ENCODE peak calls at places on chromosomes 4 and X, in five cellular contexts. L is cardiac muscle cell, M is suprapubic skin, H is heart left ventricle, I is left lung. X is an unnamed sample.

GRCh38 chr4:2174061-2174460 is 67.9 kb downstream of the HAUS3 start:
- DNase-seq in L (no peak), M (no peak), H (no peak), I (no peak), X (no peak)

GRCh38 chr4:72809208-72809607 is 240.2 kb upstream of the ADAMTS3 start:
- DNase-seq in H (no peak), L (no peak), I (no peak), M (no peak), X (no peak)

GRCh38 chr4:156294577-156294976 is 340.9 kb upstream of the CTSO start:
- DNase-seq in H (no peak), L (peak), I (no peak), M (no peak), X (peak)

GRCh38 chr4:92968556-92968955 is 664.8 kb downstream of the GRID2 start:
- DNase-seq in L (no peak), I (no peak), M (no peak), H (no peak), X (peak)

GRCh38 chr4:148093065-148093464 is 349.1 kb downstream of the NR3C2 start:
- DNase-seq in M (no peak), I (no peak), L (no peak), H (no peak), X (no peak)

GRCh38 chr4:83149885-83150562 is 35.5 kb upstream of the PLAC8 start:
- DNase-seq in M (no peak), L (peak), H (no peak), I (no peak), X (no peak)

GRCh38 chr4:99723555-99724450 is 66.2 kb upstream of the C4orf54 start:
- DNase-seq in H (no peak), I (peak), M (no peak), L (peak), X (peak)

GRCh38 chrX:44898411-44899221 is 25.6 kb downstream of the KDM6A start:
- DNase-seq in I (no peak), L (peak), M (no peak), H (no peak), X (no peak)

GRCh38 chr4:176534566-176534965 is 214.8 kb downstream of the SPCS3 start:
- DNase-seq in H (no peak), I (no peak), M (no peak), L (peak), X (peak)

DNA sequence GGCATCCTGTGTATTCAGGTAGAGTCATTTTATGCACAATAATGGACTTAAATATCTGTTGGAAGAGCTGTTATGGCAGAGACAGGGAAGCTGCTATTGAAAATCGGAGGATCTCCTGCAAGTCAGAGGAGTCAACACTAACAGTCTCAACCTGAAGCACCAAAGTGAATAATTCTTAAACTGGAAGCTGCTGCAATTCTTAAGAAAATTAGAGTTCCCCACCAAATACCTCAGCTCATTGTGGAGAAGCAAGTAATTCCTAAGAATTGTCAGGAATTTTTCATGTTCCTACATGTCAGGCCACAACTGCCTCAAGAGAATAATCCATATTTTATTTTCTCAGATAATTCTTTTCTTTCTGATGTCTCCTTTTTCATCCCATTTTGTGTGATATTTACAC is 892.6 kb upstream of the LCORL start:
- DNase-seq in I (no peak), H (no peak), M (no peak), L (no peak), X (no peak)
- TF ChIP-seq CTCF in I (no peak), H (no peak), M (no peak), L (no peak), X (no peak)

GRCh38 chrX:151478052-151478451 is 81.0 kb downstream of the VMA21 start:
- DNase-seq in L (no peak), I (no peak), H (no peak), M (no peak), X (no peak)

DNA sequence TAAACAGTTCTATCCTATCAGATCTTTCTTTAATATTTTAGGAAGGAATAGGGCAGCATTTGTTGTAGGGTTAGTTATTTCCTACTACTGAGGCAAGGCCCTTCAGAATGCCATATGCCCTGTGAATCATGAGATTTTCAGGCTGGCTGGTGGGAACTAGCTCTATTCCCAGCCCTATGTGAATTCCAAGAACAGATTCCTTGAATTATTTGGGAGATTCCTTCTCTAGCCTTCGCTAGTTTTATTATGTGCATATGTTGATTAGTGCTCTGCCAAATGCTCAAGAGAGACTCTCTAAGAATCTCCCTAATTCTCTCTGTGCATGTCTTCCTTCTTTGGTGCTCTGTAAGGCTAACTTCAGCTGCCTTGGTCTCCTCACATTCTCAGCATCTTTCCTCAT is 79.6 kb downstream of the VMA21 start:
- DNase-seq in M (no peak), H (no peak), L (no peak), I (no peak), X (no peak)
- H3K4me3 ChIP-seq in M (no peak), H (no peak), L (no peak), I (no peak), X (no peak)

GRCh38 chr4:26466871-26467270 is 23.4 kb downstream of the CCKAR start:
- DNase-seq in I (no peak), L (no peak), H (no peak), M (no peak), X (no peak)

GRCh38 chr4:26464420-26465095 is 25.7 kb downstream of the CCKAR start:
- DNase-seq in M (no peak), I (no peak), H (no peak), L (no peak), X (no peak)

GRCh38 chr4:26459756-26460530 is 30.3 kb downstream of the CCKAR start:
- DNase-seq in L (no peak), H (no peak), I (no peak), M (no peak), X (no peak)

GRCh38 chr4:26462874-26463273 is 27.4 kb downstream of the CCKAR start:
- DNase-seq in H (no peak), L (no peak), M (no peak), I (no peak), X (no peak)

DNA sequence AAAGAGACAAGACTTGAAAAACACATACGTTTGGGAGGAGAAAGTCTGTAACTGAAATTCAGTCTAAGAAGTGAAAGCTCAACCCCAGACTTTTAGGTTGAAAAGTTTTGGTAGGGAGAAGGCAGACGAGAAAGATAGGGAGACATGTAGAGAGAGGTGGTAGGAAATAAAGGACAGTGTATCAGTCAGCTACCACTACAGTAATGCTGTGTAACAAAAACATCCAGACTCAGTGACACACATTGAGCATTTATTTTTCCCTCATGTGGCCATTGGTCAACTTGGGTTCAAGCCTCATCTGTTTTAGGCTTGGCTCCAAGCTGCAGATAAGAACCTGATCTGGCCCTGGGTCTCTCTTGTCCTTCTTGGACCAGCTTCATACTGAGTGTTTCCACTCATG is 26.9 kb downstream of the CCKAR start:
- DNase-seq in L (no peak), I (no peak), H (no peak), M (no peak), X (no peak)
- TF ChIP-seq CTCF in L (no peak), I (no peak), H (no peak), M (no peak), X (no peak)

GRCh38 chr4:81404294-81404693 is 67.4 kb downstream of the RASGEF1B start:
- DNase-seq in L (peak), I (no peak), H (no peak), M (no peak), X (no peak)

GRCh38 chr4:81408341-81408740 is 63.4 kb downstream of the RASGEF1B start:
- DNase-seq in M (no peak), I (no peak), L (no peak), H (no peak), X (no peak)

GRCh38 chr4:81407726-81408125 is 64.0 kb downstream of the RASGEF1B start:
- DNase-seq in H (no peak), I (no peak), L (no peak), M (no peak), X (no peak)

GRCh38 chr4:81409836-81410235 is 61.9 kb downstream of the RASGEF1B start:
- DNase-seq in M (no peak), H (no peak), L (no peak), I (no peak), X (no peak)

GRCh38 chr4:81405900-81406401 is 65.8 kb downstream of the RASGEF1B start:
- DNase-seq in H (no peak), L (peak), M (no peak), I (no peak), X (peak)
- H3K4me3 ChIP-seq in H (no peak), L (peak), M (no peak), I (peak), X (no peak)

GRCh38 chr4:74623041-74623440 is 171.3 kb downstream of the BTC start:
- DNase-seq in H (no peak), L (peak), M (no peak), I (no peak), X (peak)
- TF ChIP-seq CTCF in H (peak), L (peak), M (no peak), I (peak), X (peak)

GRCh38 chrX:2774776-2775175 is 22.9 kb downstream of the XG start:
- DNase-seq in M (no peak), I (no peak), L (no peak), H (no peak), X (no peak)

GRCh38 chrX:2769615-2770014 is 17.8 kb downstream of the XG start:
- DNase-seq in H (no peak), L (no peak), I (no peak), M (no peak), X (no peak)

DNA sequence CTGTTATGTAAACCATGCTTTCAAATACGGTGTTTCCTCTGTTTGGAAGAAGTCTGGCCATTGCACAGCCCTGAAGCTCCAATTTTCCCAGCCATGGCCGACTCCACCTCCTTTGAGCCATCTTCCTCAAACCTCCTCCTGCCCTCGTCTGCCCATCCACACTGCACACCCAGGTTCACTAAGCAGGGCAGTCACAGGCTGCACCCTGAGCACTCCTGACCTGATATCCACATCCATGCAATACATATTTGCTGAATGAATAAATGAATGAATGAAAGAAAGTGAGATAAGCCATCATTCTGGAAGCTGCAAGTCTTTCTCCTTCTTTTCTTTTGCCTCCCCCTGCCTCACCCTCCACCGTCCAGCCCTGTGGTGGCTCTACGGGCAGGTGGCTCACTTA is 22.2 kb downstream of the XG start:
- DNase-seq in L (no peak), M (no peak), I (no peak), H (no peak), X (no peak)
- H3K4me3 ChIP-seq in L (no peak), M (no peak), I (no peak), H (no peak), X (no peak)

GRCh38 chrX:64230123-64230970 is at the start of gene ASB12:
- DNase-seq in M (no peak), I (no peak), L (no peak), H (no peak), X (no peak)

GRCh38 chrX:64229145-64229544 is 1.3 kb downstream of the ASB12 start:
- DNase-seq in H (no peak), L (no peak), I (no peak), M (no peak), X (no peak)
- TF ChIP-seq CTCF in H (no peak), L (no peak), I (no peak), M (no peak), X (no peak)

GRCh38 chr4:133402616-133403015 is 253.5 kb downstream of the PCDH10 start:
- DNase-seq in M (no peak), H (no peak), L (peak), I (no peak), X (no peak)

GRCh38 chr4:133403913-133404312 is 254.8 kb downstream of the PCDH10 start:
- DNase-seq in H (no peak), M (no peak), I (no peak), L (no peak), X (no peak)
- H3K4me3 ChIP-seq in H (no peak), M (no peak), I (no peak), L (no peak), X (no peak)

DNA sequence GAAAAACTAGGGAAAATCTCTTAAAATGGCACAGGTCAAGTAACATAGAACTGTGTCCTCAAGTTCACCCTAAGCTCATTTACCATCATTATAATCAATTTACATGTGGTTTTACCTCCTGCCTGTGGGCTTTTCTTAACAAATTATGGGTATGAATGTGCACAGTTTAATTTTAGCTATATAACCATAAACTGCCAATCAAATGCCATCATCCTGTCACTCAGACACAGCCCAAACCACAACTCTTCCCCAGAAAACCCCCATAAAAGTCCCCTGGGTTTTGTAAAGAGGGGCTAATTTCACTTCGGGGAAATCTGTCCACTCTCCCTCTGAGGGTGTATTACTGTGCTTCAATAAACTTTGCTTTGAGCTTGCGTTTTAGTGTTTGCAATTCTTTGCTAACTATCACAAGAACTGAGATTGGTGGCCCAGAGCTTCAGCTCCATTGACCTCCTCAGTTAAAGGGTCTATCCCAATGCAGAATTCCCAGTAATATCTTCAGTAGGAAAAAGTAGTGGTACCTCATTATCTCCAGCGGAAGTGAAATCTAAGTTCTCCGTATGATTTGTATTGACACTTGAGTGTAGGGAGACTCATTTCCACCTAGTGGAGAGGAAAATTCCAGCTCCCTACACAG is 394.6 kb downstream of the SPOCK3 start:
- DNase-seq in I (no peak), M (no peak), H (no peak), L (no peak), X (no peak)
- TF ChIP-seq CTCF in I (no peak), M (no peak), H (no peak), L (no peak), X (no peak)

X was measured in HFF-Myc.